ENCODE peak calls at places on chromosomes 13 and 19, in four cellular contexts. P, V, H and Z are unnamed samples.

GRCh38 chr13:72696590-72696989 is 30.8 kb downstream of the MZT1 start:
- DNase-seq in P (no peak), V (peak), H (no peak), Z (no peak)

GRCh38 chr13:35512271-35512920 is 35.9 kb upstream of the MAB21L1 start:
- DNase-seq in P (no peak), V (peak), H (peak), Z (no peak)

GRCh38 chr19:45716314-45717130 is 14.2 kb downstream of the FBXO46 start:
- DNase-seq in P (no peak), V (peak), H (peak), Z (peak)

GRCh38 chr13:79225487-79226232 is 180.4 kb downstream of the RBM26 start:
- DNase-seq in P (no peak), V (no peak), H (no peak), Z (no peak)

GRCh38 chr13:111639196-111639705 is 318.8 kb downstream of the TEX29 start:
- DNase-seq in P (no peak), V (no peak), H (no peak), Z (no peak)

GRCh38 chr13:58369941-58370340 is 738.4 kb downstream of the PCDH17 start:
- DNase-seq in P (no peak), V (no peak), H (no peak), Z (no peak)

GRCh38 chr13:80442613-80443012 is 101.7 kb upstream of the SPRY2 start:
- DNase-seq in P (no peak), V (no peak), H (no peak), Z (no peak)

GRCh38 chr13:86906458-86906857 is 764.7 kb upstream of the SLITRK5 start:
- DNase-seq in P (no peak), V (peak), H (no peak), Z (no peak)

GRCh38 chr13:74966814-74967213 is 515.2 kb downstream of the TBC1D4 start:
- DNase-seq in P (no peak), V (peak), H (no peak), Z (no peak)

GRCh38 chr19:1864480-1865171 is 1.2 kb upstream of the KLF16 start:
- DNase-seq in P (peak), V (peak), H (peak), Z (peak)
- TF ChIP-seq CTCF in P (peak), V (peak), H (peak), Z (peak)

DNA sequence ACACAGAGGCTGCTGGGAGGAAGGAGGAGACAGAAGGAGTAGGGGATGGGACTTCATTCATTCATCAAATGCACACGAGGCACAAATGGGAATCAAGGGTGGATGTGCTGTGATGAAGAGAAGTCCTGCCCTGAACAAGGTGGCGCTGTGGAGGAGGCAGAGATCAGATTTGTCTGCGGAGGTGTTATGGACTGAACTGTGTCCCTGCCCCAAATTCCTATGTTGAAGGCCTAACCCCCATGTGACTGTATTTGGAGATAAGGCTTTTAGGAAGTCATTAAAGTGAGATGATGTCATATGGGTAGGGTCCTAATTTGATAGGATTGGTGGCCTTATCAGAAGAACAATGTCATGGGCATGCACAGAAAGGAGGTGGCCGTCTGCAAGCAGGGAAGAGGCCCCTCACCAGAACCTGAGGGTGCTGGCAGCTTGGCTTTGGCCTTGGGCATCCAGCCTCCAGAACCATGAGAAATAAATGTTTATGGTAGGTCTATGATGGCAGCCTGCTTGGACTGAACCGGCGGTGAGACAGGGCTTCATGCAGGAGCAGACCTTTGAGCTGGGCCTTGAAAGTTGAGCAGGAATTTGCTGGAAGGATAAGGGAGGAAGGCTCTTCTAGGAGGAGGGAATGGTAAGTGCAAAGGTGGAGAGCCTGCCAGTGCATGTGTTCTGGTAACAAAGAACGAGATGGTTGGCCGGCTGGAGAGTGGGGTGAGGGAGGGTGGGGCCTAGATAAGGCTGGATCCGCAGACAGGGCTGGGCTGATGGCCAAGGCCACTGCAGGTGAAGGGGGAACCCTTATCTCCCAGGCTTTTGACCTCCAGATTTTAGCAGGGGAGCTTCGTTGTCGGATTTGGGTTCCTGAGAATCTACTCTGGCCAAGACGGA is 2.7 kb upstream of the CEBPA start:
- DNase-seq in P (peak), V (no peak), H (no peak), Z (no peak)
- TF ChIP-seq CTCF in P (no peak), V (no peak), H (no peak), Z (no peak)

GRCh38 chr19:41408256-41408655 is 10.6 kb downstream of the BCKDHA start:
- DNase-seq in P (no peak), V (no peak), H (no peak), Z (no peak)
- TF ChIP-seq CTCF in P (no peak), V (no peak), H (no peak), Z (no peak)

GRCh38 chr13:48746816-48747215 is 93.1 kb downstream of the CYSLTR2 start:
- DNase-seq in P (no peak), V (no peak), H (no peak), Z (no peak)

GRCh38 chr13:48748681-48749080 is 95.0 kb downstream of the CYSLTR2 start:
- DNase-seq in P (no peak), V (peak), H (no peak), Z (no peak)

GRCh38 chr13:48749144-48749543 is 95.4 kb downstream of the CYSLTR2 start:
- DNase-seq in P (no peak), V (peak), H (no peak), Z (no peak)

GRCh38 chr13:48749699-48750473 is 96.2 kb downstream of the CYSLTR2 start:
- DNase-seq in P (peak), V (peak), H (peak), Z (peak)

GRCh38 chr13:48750588-48751383 is 97.1 kb downstream of the CYSLTR2 start:
- DNase-seq in P (no peak), V (peak), H (peak), Z (no peak)
- TF ChIP-seq CTCF in P (no peak), V (peak), H (peak), Z (no peak)

DNA sequence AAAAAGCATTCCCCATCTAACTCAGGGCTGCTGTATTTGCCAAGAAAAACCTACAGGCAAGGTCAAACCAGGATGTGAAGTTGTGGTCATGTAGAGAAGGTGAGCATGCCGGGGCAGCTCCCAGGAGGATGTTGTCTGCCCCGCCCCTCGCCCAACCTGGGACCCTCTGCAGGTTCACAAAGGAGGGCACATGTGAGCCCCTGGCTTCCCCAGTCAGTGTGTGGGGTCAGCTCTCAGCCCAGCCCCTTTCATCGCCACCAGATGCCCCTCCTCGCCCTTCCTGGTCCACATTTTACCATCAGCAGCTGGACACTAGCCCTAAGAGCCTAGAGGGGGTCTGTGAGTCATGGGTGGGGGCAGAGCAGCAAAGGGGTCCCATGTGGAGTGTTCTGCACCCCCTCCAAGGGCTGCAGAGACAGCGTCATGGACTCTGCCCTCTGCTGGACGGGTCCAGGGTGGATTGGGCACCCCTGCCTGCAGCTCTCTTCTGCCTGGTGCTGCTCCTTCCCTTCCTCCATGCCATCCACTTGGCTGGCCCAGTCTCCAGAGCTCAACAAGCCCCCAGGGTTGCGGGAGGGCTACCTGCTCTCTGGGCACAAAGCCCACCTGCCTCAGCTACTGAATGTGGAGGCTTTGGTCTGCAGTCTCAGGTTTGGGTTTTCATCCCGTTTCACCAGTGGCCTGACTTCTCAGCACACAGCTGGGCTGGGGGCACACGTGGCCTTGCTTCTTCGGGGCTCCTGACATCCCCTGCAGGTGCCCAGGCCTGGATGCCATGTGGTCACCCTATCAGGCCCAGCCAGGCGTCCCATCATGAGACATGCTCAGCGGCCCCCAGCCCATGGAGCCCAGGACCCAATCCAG is 3.7 kb downstream of the PLEKHF1 start:
- DNase-seq in P (no peak), V (no peak), H (no peak), Z (peak)
- TF ChIP-seq CTCF in P (no peak), V (peak), H (no peak), Z (peak)

GRCh38 chr19:51020988-51021651 is 1.6 kb upstream of the KLK10 start:
- DNase-seq in P (no peak), V (peak), H (no peak), Z (peak)
- TF ChIP-seq CTCF in P (peak), V (peak), H (peak), Z (peak)

DNA sequence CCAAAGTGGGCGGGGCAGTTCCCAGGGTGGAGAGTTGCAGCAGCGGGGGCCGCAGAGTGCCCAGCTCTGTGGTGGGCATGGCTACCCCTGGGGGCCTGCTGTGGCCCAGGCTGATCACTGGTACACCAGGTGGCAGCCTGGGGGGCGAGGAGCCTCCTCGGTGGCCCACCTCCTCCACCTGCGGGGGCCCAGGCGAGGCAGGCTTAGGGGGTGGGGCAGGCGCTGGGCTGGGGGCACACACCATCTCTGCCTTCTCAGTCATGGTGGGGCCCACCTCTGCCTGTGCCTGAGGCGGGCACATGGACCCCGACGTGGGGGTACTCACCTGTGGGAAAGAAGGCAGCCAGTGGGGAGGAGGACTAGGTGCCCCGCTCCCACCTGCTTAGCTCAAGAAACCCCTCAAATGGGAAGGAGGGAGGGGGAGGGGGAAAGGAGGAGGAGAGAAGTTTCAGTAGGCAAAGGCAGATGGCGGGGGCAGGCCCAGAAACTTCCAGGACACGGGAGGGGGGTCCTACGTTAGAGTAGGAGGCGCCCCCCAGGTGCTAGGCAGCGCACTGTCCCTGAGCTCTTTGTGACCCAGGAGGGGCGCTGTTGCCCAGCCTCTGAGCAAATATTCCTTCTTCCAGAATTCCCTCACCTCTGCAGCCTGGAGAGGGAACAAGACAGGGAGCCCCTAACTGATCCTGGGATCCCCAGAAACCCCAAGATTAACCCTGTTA is 1.6 kb downstream of the LYL1 start:
- DNase-seq in P (no peak), V (no peak), H (no peak), Z (no peak)
- TF ChIP-seq CTCF in P (peak), V (peak), H (no peak), Z (no peak)

DNA sequence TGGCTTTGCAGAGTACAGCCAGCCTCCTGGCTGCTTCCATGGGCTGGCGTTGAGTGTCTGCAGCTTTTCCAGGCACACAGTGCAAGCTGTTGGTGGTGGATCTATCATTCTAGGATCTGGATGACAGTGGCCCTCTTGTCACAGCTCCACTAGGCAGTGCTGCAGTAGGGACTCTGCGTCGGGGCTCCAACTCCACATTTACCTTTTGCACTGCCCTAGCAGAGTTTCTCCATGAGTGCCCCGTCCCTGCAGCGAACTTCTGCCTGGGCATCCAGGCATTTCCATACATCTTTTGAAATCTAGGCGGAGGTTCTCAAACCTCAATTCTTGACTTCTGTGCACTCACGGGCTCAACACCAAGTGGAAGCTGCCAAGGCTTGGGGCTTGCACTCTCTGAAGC is 1697.3 kb upstream of the MIR17HG start:
- DNase-seq in P (no peak), V (no peak), H (no peak), Z (no peak)
- TF ChIP-seq CTCF in P (no peak), V (no peak), H (no peak), Z (no peak)

DNA sequence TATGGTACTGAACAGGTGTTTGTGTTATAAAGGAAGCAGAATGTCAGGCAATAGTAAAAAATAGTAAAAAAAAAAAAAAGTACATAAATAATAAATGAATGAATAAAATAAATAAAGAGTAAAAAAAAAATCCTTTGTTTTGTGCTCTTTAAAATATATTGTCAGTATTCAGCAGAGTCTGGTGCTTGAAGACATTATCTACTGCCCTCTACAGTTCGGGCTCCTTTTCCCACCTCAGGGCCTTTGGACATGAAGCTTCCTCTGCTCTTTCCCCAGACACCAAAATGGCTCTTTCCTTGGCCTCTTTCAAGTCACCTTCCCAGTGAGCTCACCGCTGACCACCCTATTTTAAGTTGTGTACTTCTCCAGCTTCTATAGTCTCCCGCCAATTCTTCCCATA is 137.5 kb downstream of the TNFRSF19 start:
- DNase-seq in P (no peak), V (peak), H (no peak), Z (peak)
- TF ChIP-seq CTCF in P (no peak), V (peak), H (no peak), Z (no peak)

GRCh38 chr13:45267215-45267614 is 66.4 kb upstream of the KCTD4 start:
- DNase-seq in P (no peak), V (no peak), H (no peak), Z (no peak)

GRCh38 chr13:45269204-45269603 is 68.4 kb upstream of the KCTD4 start:
- DNase-seq in P (no peak), V (peak), H (no peak), Z (no peak)
- TF ChIP-seq CTCF in P (no peak), V (peak), H (no peak), Z (no peak)